ENCODE peak calls at places on chromosomes 1 and 21, in four cellular contexts. A, L, X and U are unnamed samples.

GRCh38 chr1:11749203-11749689 is 12.7 kb upstream of the C1orf167 start:
- DNase-seq in A (peak; percentile 87), L (no peak), X (peak; percentile 62), U (peak; percentile 40)

GRCh38 chr1:234907585-234908457 is 220.8 kb downstream of the TOMM20 start:
- DNase-seq in A (no peak), L (no peak), X (no peak), U (peak; percentile 92)

GRCh38 chr1:92599184-92599583 is 112.5 kb upstream of the GFI1 start:
- DNase-seq in A (peak; percentile 10), L (no peak), X (no peak), U (peak; percentile 40)

GRCh38 chr1:167043752-167044488 is 46.3 kb downstream of the GPA33 start:
- DNase-seq in A (peak; percentile 95), L (no peak), X (peak; percentile 76), U (peak; percentile 21)

GRCh38 chr1:210464519-210465039 is 135.9 kb downstream of the HHAT start:
- DNase-seq in A (no peak), L (no peak), X (peak; percentile 6), U (peak; percentile 68)

GRCh38 chr21:35333831-35334593 is 284.9 kb upstream of the RUNX1 start:
- DNase-seq in A (no peak), L (no peak), X (no peak), U (no peak)

GRCh38 chr1:151989131-151989868 is 4.4 kb downstream of the S100A10 start:
- DNase-seq in A (no peak), L (no peak), X (peak; percentile 66), U (peak; percentile 89)

GRCh38 chr1:193411771-193412170 is 225.4 kb upstream of the B3GALT2 start:
- DNase-seq in A (no peak), L (no peak), X (no peak), U (no peak)

GRCh38 chr1:158989424-158989823 is 20.3 kb upstream of the IFI16 start:
- DNase-seq in A (no peak), L (no peak), X (no peak), U (no peak)

GRCh38 chr1:37795340-37796110 is 1.9 kb downstream of the MANEAL start:
- DNase-seq in A (peak; percentile 90), L (no peak), X (peak; percentile 66), U (peak; percentile 38)

GRCh38 chr1:3028531-3029282 is 7.4 kb downstream of the ACTRT2 start:
- DNase-seq in A (no peak), L (no peak), X (no peak), U (no peak)

GRCh38 chr1:1080951-1081310 is 6.8 kb upstream of the RNF223 start:
- DNase-seq in A (no peak), L (no peak), X (peak; percentile 2), U (no peak)

GRCh38 chr1:33316601-33317000 is 4.3 kb downstream of the A3GALT2 start:
- DNase-seq in A (no peak), L (no peak), X (no peak), U (no peak)

GRCh38 chr1:89149229-89149628 is 23.3 kb upstream of the GBP2 start:
- DNase-seq in A (no peak), L (no peak), X (no peak), U (peak; percentile 49)

GRCh38 chr1:159054427-159054826 is 22.1 kb downstream of the AIM2 start:
- DNase-seq in A (no peak), L (no peak), X (no peak), U (peak; percentile 55)

GRCh38 chr1:75366595-75366994 is 232.4 kb downstream of the LHX8 start:
- DNase-seq in A (no peak), L (no peak), X (no peak), U (no peak)